ENCODE peak calls at places on chromosomes 1 and 21, in nine cellular contexts. X is G401; P is HT1080; L is stimulated activated CD8-positive, alpha-beta memory T cell treated with anti-CD3 and anti-CD28 coated beads, Interleukin-2, amount 100 ng/mL, for 1 hour; E is HuH-7; G is PC-3; V is AG09319; S is heart right ventricle; I is cardiac muscle cell. O is an unnamed sample.

GRCh38 chr1:245285168-245285567 is 130.4 kb downstream of the KIF26B start:
- DNase-seq in X (no peak), P (no peak), L (no peak), E (no peak), G (peak; percentile 25), V (no peak), S (no peak), I (no peak), O (no peak)

GRCh38 chr1:110541996-110542395 is 23.0 kb upstream of the KCNA10 start:
- DNase-seq in X (peak; percentile 98), P (no peak), L (no peak), E (no peak), G (no peak), V (no peak), S (no peak), I (no peak), O (no peak)

GRCh38 chr1:221858758-221859157 is 116.9 kb upstream of the DUSP10 start:
- DNase-seq in X (peak; percentile 1), P (peak; percentile 97), L (no peak), E (no peak), G (peak; percentile 97), V (no peak), S (no peak), I (peak; percentile 30), O (no peak)

GRCh38 chr1:152517237-152517811 is 3.0 kb downstream of the CRCT1 start:
- DNase-seq in X (no peak), P (peak; percentile 97), L (no peak), E (no peak), G (peak; percentile 48), V (no peak), S (no peak), I (no peak), O (no peak)

GRCh38 chr1:21628798-21629393 is 40.3 kb downstream of the RAP1GAP start:
- DNase-seq in X (no peak), P (no peak), L (no peak), E (no peak), G (no peak), V (no peak), S (no peak), I (no peak), O (no peak)

GRCh38 chr1:157734328-157734727 is 33.8 kb upstream of the FCRL3 start:
- DNase-seq in X (no peak), P (peak; percentile 10), L (no peak), E (no peak), G (no peak), V (no peak), S (peak; percentile 7), I (no peak), O (no peak)

GRCh38 chr1:91021686-91022517 is at the start of gene ZNF644:
- DNase-seq in X (peak; percentile 91), P (peak; percentile 96), L (peak; percentile 79), E (peak; percentile 74), G (peak; percentile 89), V (peak; percentile 88), S (peak; percentile 91), I (peak; percentile 97), O (peak; percentile 91)

GRCh38 chr1:12088607-12089006 is 25.5 kb downstream of the TNFRSF8 start:
- DNase-seq in X (no peak), P (no peak), L (no peak), E (no peak), G (no peak), V (no peak), S (no peak), I (no peak), O (no peak)

GRCh38 chr21:39656209-39656608 is 43.5 kb downstream of the B3GALT5 start:
- DNase-seq in X (no peak), P (no peak), L (no peak), E (no peak), G (no peak), V (no peak), S (no peak), I (no peak), O (no peak)

GRCh38 chr1:25810341-25811299 is 9.1 kb upstream of the MTFR1L start:
- DNase-seq in X (peak; percentile 74), P (peak; percentile 51), L (peak; percentile 73), E (peak; percentile 81), G (peak; percentile 62), V (no peak), S (peak; percentile 58), I (peak; percentile 57), O (peak; percentile 77)

GRCh38 chr1:45622891-45623394 is 911 bp downstream of the CCDC17 start:
- DNase-seq in X (no peak), P (no peak), L (no peak), E (no peak), G (no peak), V (no peak), S (no peak), I (peak; percentile 24), O (no peak)

GRCh38 chr1:219587817-219588561 is 24.9 kb downstream of the ZC3H11B start:
- DNase-seq in X (no peak), P (peak; percentile 34), L (no peak), E (no peak), G (no peak), V (peak; percentile 59), S (no peak), I (peak; percentile 57), O (no peak)

GRCh38 chr1:109620890-109621289 is 1.3 kb downstream of the AMPD2 start:
- DNase-seq in X (peak; percentile 92), P (peak; percentile 96), L (peak; percentile 94), E (peak; percentile 97), G (peak; percentile 92), V (peak; percentile 80), S (peak; percentile 94), I (peak; percentile 96), O (peak; percentile 96)

GRCh38 chr1:178496410-178497135 is at the start of gene CLEC20A:
- DNase-seq in X (no peak), P (no peak), L (no peak), E (no peak), G (no peak), V (no peak), S (no peak), I (no peak), O (no peak)

GRCh38 chr1:61184035-61184713 is 101.8 kb downstream of the NFIA start:
- DNase-seq in X (peak; percentile 88), P (no peak), L (no peak), E (peak; percentile 61), G (peak; percentile 56), V (peak; percentile 57), S (peak; percentile 95), I (peak; percentile 98), O (peak; percentile 95)

GRCh38 chr1:24364605-24364974 is 45.4 kb downstream of the GRHL3 start:
- DNase-seq in X (no peak), P (peak; percentile 5), L (no peak), E (no peak), G (peak; percentile 76), V (no peak), S (no peak), I (no peak), O (no peak)

GRCh38 chr21:34941162-34941561 is 107.9 kb downstream of the RUNX1 start:
- DNase-seq in X (no peak), P (no peak), L (no peak), E (no peak), G (no peak), V (no peak), S (no peak), I (no peak), O (no peak)

GRCh38 chr1:171150156-171150555 is 34.9 kb upstream of the FMO2 start:
- DNase-seq in X (no peak), P (no peak), L (no peak), E (no peak), G (no peak), V (no peak), S (no peak), I (no peak), O (no peak)

GRCh38 chr1:23037081-23037740 is 17.9 kb downstream of the KDM1A start:
- DNase-seq in X (no peak), P (no peak), L (no peak), E (no peak), G (no peak), V (no peak), S (no peak), I (peak; percentile 48), O (no peak)

GRCh38 chr1:102742426-102742825 is 365.9 kb downstream of the COL11A1 start:
- DNase-seq in X (no peak), P (no peak), L (no peak), E (no peak), G (peak; percentile 20), V (no peak), S (no peak), I (no peak), O (no peak)

GRCh38 chr1:230507671-230508407 is 81.7 kb upstream of the PGBD5 start:
- DNase-seq in X (peak; percentile 78), P (no peak), L (no peak), E (no peak), G (no peak), V (no peak), S (no peak), I (peak; percentile 21), O (peak; percentile 54)

GRCh38 chr1:36486436-36487335 is 4.0 kb upstream of the CSF3R start:
- DNase-seq in X (no peak), P (no peak), L (no peak), E (peak; percentile 80), G (peak; percentile 54), V (no peak), S (peak; percentile 38), I (peak; percentile 39), O (no peak)

GRCh38 chr1:93818570-93818959 is 60.4 kb downstream of the DNTTIP2 start:
- DNase-seq in X (no peak), P (no peak), L (no peak), E (no peak), G (no peak), V (no peak), S (no peak), I (no peak), O (no peak)

GRCh38 chr1:242242983-242243382 is 244.1 kb upstream of the MAP1LC3C start:
- DNase-seq in X (peak; percentile 97), P (no peak), L (no peak), E (no peak), G (no peak), V (no peak), S (no peak), I (no peak), O (no peak)

GRCh38 chr1:236417325-236417724 is 23.2 kb downstream of the EDARADD start:
- DNase-seq in X (no peak), P (no peak), L (no peak), E (no peak), G (no peak), V (no peak), S (no peak), I (no peak), O (no peak)

GRCh38 chr1:16608838-16609560 is 4.4 kb downstream of the NBPF1 start:
- DNase-seq in X (no peak), P (no peak), L (no peak), E (no peak), G (peak; percentile 11), V (no peak), S (no peak), I (no peak), O (no peak)

GRCh38 chr1:8663915-8664331 is 153.5 kb downstream of the RERE start:
- DNase-seq in X (no peak), P (peak; percentile 37), L (no peak), E (no peak), G (no peak), V (no peak), S (peak; percentile 42), I (peak; percentile 74), O (no peak)

GRCh38 chr1:177873238-177873637 is 96.6 kb downstream of the SEC16B start:
- DNase-seq in X (no peak), P (peak; percentile 89), L (no peak), E (no peak), G (peak; percentile 31), V (peak; percentile 61), S (no peak), I (peak; percentile 88), O (peak; percentile 68)

GRCh38 chr1:3170566-3171453 is 101.8 kb downstream of the PRDM16 start:
- DNase-seq in X (peak; percentile 31), P (no peak), L (no peak), E (peak; percentile 85), G (no peak), V (no peak), S (peak; percentile 83), I (peak; percentile 62), O (peak; percentile 65)

GRCh38 chr1:32101233-32101681 is 6.6 kb upstream of the KPNA6 start:
- DNase-seq in X (no peak), P (peak; percentile 71), L (no peak), E (no peak), G (peak; percentile 73), V (no peak), S (no peak), I (peak; percentile 56), O (no peak)

GRCh38 chr1:150187560-150187931 is 37.8 kb downstream of the PLEKHO1 start:
- DNase-seq in X (peak; percentile 75), P (no peak), L (no peak), E (no peak), G (no peak), V (no peak), S (no peak), I (no peak), O (no peak)

O was measured in head of caudate nucleus.